ENCODE peak calls at places on chromosomes 2 and 18, in eight cellular contexts. K, Z, L, Q, A, E, F and I are unnamed samples.

GRCh38 chr2:20471148-20471547 is 24.3 kb downstream of the RHOB start:
- DNase-seq in E (no peak), L (no peak), Z (no peak), A (no peak), F (no peak), Q (no peak), K (no peak), I (no peak)

GRCh38 chr2:168443818-168444217 is 12.3 kb upstream of the CERS6 start:
- DNase-seq in K (peak; percentile 17), E (no peak), L (no peak), Q (no peak), Z (peak; percentile 6), A (no peak), F (no peak), I (no peak)

GRCh38 chr18:1037766-1038165 is 133.1 kb downstream of the ADCYAP1 start:
- DNase-seq in L (no peak), F (no peak), Z (no peak), E (no peak), Q (no peak), A (no peak), K (no peak), I (no peak)

GRCh38 chr18:49865401-49865800 is 52.1 kb upstream of the ACAA2 start:
- DNase-seq in E (peak; percentile 19), L (no peak), F (no peak), A (no peak), K (no peak), Z (no peak), Q (no peak), I (peak; percentile 60)

GRCh38 chr2:188573453-188573852 is 281.8 kb downstream of the GULP1 start:
- DNase-seq in E (no peak), F (no peak), Q (no peak), A (peak; percentile 61), Z (peak; percentile 6), K (no peak), L (no peak), I (no peak)

GRCh38 chr2:204663816-204664421 is 118.6 kb downstream of the PARD3B start:
- DNase-seq in E (no peak), L (no peak), F (no peak), Q (no peak), A (no peak), Z (no peak), K (no peak), I (no peak)

GRCh38 chr18:76997951-76998808 is 134.4 kb downstream of the MBP start:
- DNase-seq in K (no peak), Z (no peak), Q (no peak), L (no peak), A (no peak), E (no peak), F (no peak), I (no peak)

GRCh38 chr2:24315669-24316068 is 44.7 kb downstream of the ITSN2 start:
- DNase-seq in K (no peak), Z (no peak), F (no peak), L (no peak), A (no peak), Q (no peak), E (no peak), I (no peak)

GRCh38 chr2:12819098-12819465 is 102.3 kb downstream of the TRIB2 start:
- DNase-seq in Z (no peak), E (peak; percentile 99), L (peak; percentile 100), Q (peak; percentile 67), A (peak; percentile 96), F (no peak), K (peak; percentile 91), I (peak; percentile 34)

GRCh38 chr2:72995420-72996151 is 75.9 kb downstream of the SFXN5 start:
- DNase-seq in K (no peak), E (no peak), L (no peak), Q (peak; percentile 40), Z (no peak), F (peak; percentile 79), A (no peak), I (no peak)

GRCh38 chr2:54966165-54966819 is 84.0 kb downstream of the RTN4 start:
- DNase-seq in F (no peak), A (no peak), E (no peak), Z (no peak), L (no peak), K (peak; percentile 47), Q (no peak), I (no peak)

GRCh38 chr18:79797518-79798345 is at the start of gene KCNG2:
- DNase-seq in E (peak; percentile 42), A (peak; percentile 11), Z (peak; percentile 19), Q (peak; percentile 45), F (peak; percentile 55), K (no peak), L (peak; percentile 26), I (peak; percentile 32)

GRCh38 chr2:237171396-237171795 is 85.7 kb downstream of the COPS8 start:
- DNase-seq in A (peak; percentile 97), Q (no peak), E (peak; percentile 91), L (peak; percentile 95), F (no peak), K (peak; percentile 85), Z (peak; percentile 76), I (peak; percentile 19)

GRCh38 chr18:54240629-54241107 is 16.2 kb upstream of the MBD2 start:
- DNase-seq in K (no peak), Q (peak; percentile 68), Z (no peak), E (no peak), F (no peak), L (no peak), A (no peak), I (peak; percentile 56)

GRCh38 chr18:39772155-39772919 is 2182.7 kb upstream of the PIK3C3 start:
- DNase-seq in E (peak; percentile 43), F (no peak), Z (no peak), Q (no peak), K (no peak), A (no peak), L (peak; percentile 65), I (no peak)

GRCh38 chr2:241094172-241094571 is 7.9 kb downstream of the MTERF4 start:
- DNase-seq in F (no peak), K (no peak), A (no peak), Z (no peak), E (no peak), Q (no peak), L (no peak), I (no peak)

GRCh38 chr2:241096979-241097378 is 5.1 kb downstream of the MTERF4 start:
- DNase-seq in K (no peak), Q (no peak), Z (no peak), F (no peak), E (no peak), L (no peak), A (no peak), I (no peak)

GRCh38 chr2:241095594-241096290 is 6.3 kb downstream of the MTERF4 start:
- DNase-seq in Z (no peak), F (no peak), L (no peak), Q (no peak), K (no peak), E (no peak), A (no peak), I (no peak)

GRCh38 chr2:241092677-241093076 is 9.4 kb downstream of the MTERF4 start:
- DNase-seq in K (no peak), E (no peak), Q (peak; percentile 68), A (no peak), Z (peak; percentile 24), F (no peak), L (no peak), I (peak; percentile 49)

GRCh38 chr2:241094924-241095420 is 7.1 kb downstream of the MTERF4 start:
- DNase-seq in L (no peak), A (no peak), Q (no peak), F (no peak), E (no peak), Z (no peak), K (no peak), I (no peak)
- H3K4me3 ChIP-seq in L (no peak overlapping the region), A (no peak overlapping the region), Q (no peak overlapping the region), F (no peak overlapping the region), E (no peak overlapping the region), Z (no peak overlapping the region), K (no peak overlapping the region), I (no peak overlapping the region)

GRCh38 chr2:104120144-104120543 is 733.8 kb upstream of the POU3F3 start:
- DNase-seq in Q (no peak), L (no peak), A (no peak), K (no peak), F (no peak), E (no peak), Z (no peak), I (no peak)

GRCh38 chr2:104127049-104127770 is 726.7 kb upstream of the POU3F3 start:
- DNase-seq in L (no peak), Q (no peak), E (no peak), Z (no peak), A (no peak), K (no peak), F (no peak), I (no peak)

GRCh38 chr2:104125096-104125495 is 728.8 kb upstream of the POU3F3 start:
- DNase-seq in A (no peak), K (no peak), E (no peak), F (no peak), Q (no peak), Z (no peak), L (no peak), I (no peak)
- H3K4me1 ChIP-seq in A (no peaks in the 10 kb centered on the region), K (no peaks in the 10 kb centered on the region), E (no peaks in the 10 kb centered on the region), F (peaks cover 21% of the 10 kb centered on the region), Q (no peaks in the 10 kb centered on the region), Z (no peaks in the 10 kb centered on the region), L (no peaks in the 10 kb centered on the region), I (no peaks in the 10 kb centered on the region)

GRCh38 chr2:176281267-176281666 is 12.0 kb downstream of the MTX2 start:
- DNase-seq in L (peak; percentile 81), A (peak; percentile 30), F (no peak), E (peak; percentile 88), Z (no peak), Q (no peak), K (peak; percentile 59), I (no peak)
- H3K4me3 ChIP-seq in L (no peak overlapping the region), A (no peak overlapping the region), F (no peak overlapping the region), E (no peak overlapping the region), Z (no peak overlapping the region), Q (no peak overlapping the region), K (no peak overlapping the region), I (no peak overlapping the region)

GRCh38 chr18:28039078-28039477 is 137.9 kb downstream of the CDH2 start:
- DNase-seq in E (no peak), K (peak; percentile 26), F (no peak), A (no peak), L (peak; percentile 81), Q (no peak), Z (peak; percentile 74), I (no peak)

GRCh38 chr18:28030458-28030857 is 146.5 kb downstream of the CDH2 start:
- DNase-seq in E (no peak), A (no peak), K (no peak), L (no peak), F (no peak), Z (no peak), Q (no peak), I (no peak)

GRCh38 chr18:28032177-28032576 is 144.8 kb downstream of the CDH2 start:
- DNase-seq in A (no peak), L (peak; percentile 50), Z (no peak), F (no peak), E (no peak), K (peak; percentile 61), Q (no peak), I (no peak)

GRCh38 chr18:28036481-28036880 is 140.4 kb downstream of the CDH2 start:
- DNase-seq in Q (no peak), E (no peak), Z (no peak), F (peak; percentile 71), K (no peak), L (peak; percentile 65), A (no peak), I (no peak)

DNA sequence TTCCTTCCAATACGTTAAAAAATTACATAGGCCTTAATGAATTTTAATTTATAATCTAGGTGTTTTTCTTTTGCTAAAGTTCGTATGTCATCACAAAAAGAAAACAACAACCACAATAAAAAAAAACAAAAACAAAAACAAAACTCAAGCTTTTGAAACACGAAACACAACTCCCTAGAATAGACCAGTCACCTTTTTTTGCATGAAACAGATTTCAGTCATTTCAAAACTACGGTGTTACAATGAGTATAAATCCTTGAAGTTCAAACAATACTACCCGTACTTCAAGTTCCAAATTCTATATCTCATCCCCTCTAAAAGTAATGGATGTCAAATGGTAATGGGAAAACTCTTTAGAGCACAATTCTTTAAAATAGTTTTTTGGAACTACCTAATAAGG is 142.4 kb downstream of the CDH2 start:
- DNase-seq in L (no peak), A (no peak), K (no peak), F (no peak), Q (no peak), E (no peak), Z (no peak), I (no peak)
- H3K4me1 ChIP-seq in L (no peaks in the 10 kb centered on the region), A (peaks cover 10% of the 10 kb centered on the region), K (peaks cover 21% of the 10 kb centered on the region), F (peaks cover 60% of the 10 kb centered on the region), Q (no peaks in the 10 kb centered on the region), E (peaks cover 19% of the 10 kb centered on the region), Z (peaks cover 36% of the 10 kb centered on the region), I (no peaks in the 10 kb centered on the region)